ENCODE peak calls at places on chromosome 4, in six cellular contexts. One of them, this sample, is unnamed.

GRCh38 chr4:3747582-3747906 is 18.6 kb upstream of the ADRA2C start:
- DNase-seq in endothelial cell: peak; percentile 67
- DNase-seq in stomach: no peak
- DNase-seq in choroid plexus epithelial cell: peak; percentile 6
- DNase-seq in PC-3: no peak
- DNase-seq in transverse colon: no peak
- DNase-seq in this sample: no peak

GRCh38 chr4:6031831-6032230 is 13.6 kb upstream of the C4orf50 start:
- DNase-seq in stomach: no peak
- DNase-seq in choroid plexus epithelial cell: no peak
- DNase-seq in endothelial cell: no peak
- DNase-seq in PC-3: no peak
- DNase-seq in transverse colon: no peak
- DNase-seq in this sample: no peak

GRCh38 chr4:13654158-13654797 is 26.8 kb upstream of the BOD1L1 start:
- DNase-seq in transverse colon: peak; percentile 82
- DNase-seq in endothelial cell: peak; percentile 89
- DNase-seq in choroid plexus epithelial cell: peak; percentile 83
- DNase-seq in PC-3: peak; percentile 77
- DNase-seq in stomach: peak; percentile 86
- DNase-seq in this sample: peak; percentile 84

GRCh38 chr4:24598025-24598424 is 13.7 kb upstream of the DHX15 start:
- DNase-seq in choroid plexus epithelial cell: no peak
- DNase-seq in transverse colon: peak; percentile 83
- DNase-seq in stomach: peak; percentile 72
- DNase-seq in endothelial cell: no peak
- DNase-seq in PC-3: peak; percentile 95
- DNase-seq in this sample: no peak

GRCh38 chr4:101346312-101346561 is 1.1 kb downstream of the PPP3CA start:
- DNase-seq in stomach: no peak
- DNase-seq in PC-3: no peak
- DNase-seq in choroid plexus epithelial cell: no peak
- DNase-seq in endothelial cell: no peak
- DNase-seq in transverse colon: no peak
- DNase-seq in this sample: no peak

GRCh38 chr4:8103991-8104390 is 54.6 kb downstream of the ABLIM2 start:
- DNase-seq in endothelial cell: no peak
- DNase-seq in transverse colon: no peak
- DNase-seq in stomach: no peak
- DNase-seq in PC-3: no peak
- DNase-seq in choroid plexus epithelial cell: no peak
- DNase-seq in this sample: no peak

GRCh38 chr4:176444741-176445140 is 125.0 kb downstream of the SPCS3 start:
- DNase-seq in transverse colon: no peak
- DNase-seq in endothelial cell: no peak
- DNase-seq in choroid plexus epithelial cell: peak; percentile 77
- DNase-seq in PC-3: peak; percentile 67
- DNase-seq in stomach: no peak
- DNase-seq in this sample: no peak

GRCh38 chr4:15130441-15130840 is 128.2 kb downstream of the CPEB2 start:
- DNase-seq in stomach: no peak
- DNase-seq in choroid plexus epithelial cell: no peak
- DNase-seq in transverse colon: no peak
- DNase-seq in endothelial cell: no peak
- DNase-seq in PC-3: no peak
- DNase-seq in this sample: no peak

GRCh38 chr4:5051210-5051691 is at the start of gene STK32B:
- DNase-seq in choroid plexus epithelial cell: peak; percentile 65
- DNase-seq in PC-3: peak; percentile 65
- DNase-seq in stomach: peak; percentile 68
- DNase-seq in endothelial cell: peak; percentile 46
- DNase-seq in transverse colon: peak; percentile 28
- DNase-seq in this sample: peak; percentile 76

GRCh38 chr4:16261313-16261878 is 35.1 kb upstream of the TAPT1 start:
- DNase-seq in transverse colon: no peak
- DNase-seq in stomach: no peak
- DNase-seq in PC-3: no peak
- DNase-seq in choroid plexus epithelial cell: no peak
- DNase-seq in endothelial cell: no peak
- DNase-seq in this sample: no peak

GRCh38 chr4:28555851-28556250 is 1695.2 kb downstream of the STIM2 start:
- DNase-seq in endothelial cell: no peak
- DNase-seq in PC-3: peak; percentile 47
- DNase-seq in transverse colon: no peak
- DNase-seq in choroid plexus epithelial cell: peak; percentile 13
- DNase-seq in stomach: no peak
- DNase-seq in this sample: no peak

GRCh38 chr4:121736735-121737351 is 28.1 kb downstream of the SMIM43 start:
- DNase-seq in endothelial cell: peak; percentile 48
- DNase-seq in PC-3: peak; percentile 79
- DNase-seq in stomach: no peak
- DNase-seq in transverse colon: no peak
- DNase-seq in choroid plexus epithelial cell: peak; percentile 82
- DNase-seq in this sample: no peak

GRCh38 chr4:52950226-52950625 is 88.1 kb downstream of the RASL11B start:
- DNase-seq in stomach: no peak
- DNase-seq in PC-3: no peak
- DNase-seq in endothelial cell: no peak
- DNase-seq in transverse colon: no peak
- DNase-seq in choroid plexus epithelial cell: no peak
- DNase-seq in this sample: no peak
- TF ChIP-seq CTCF in stomach: no peak
- TF ChIP-seq CTCF in PC-3: no peak
- TF ChIP-seq CTCF in endothelial cell: no peak
- TF ChIP-seq CTCF in transverse colon: no peak
- TF ChIP-seq CTCF in choroid plexus epithelial cell: no peak
- TF ChIP-seq CTCF in this sample: no peak

DNA sequence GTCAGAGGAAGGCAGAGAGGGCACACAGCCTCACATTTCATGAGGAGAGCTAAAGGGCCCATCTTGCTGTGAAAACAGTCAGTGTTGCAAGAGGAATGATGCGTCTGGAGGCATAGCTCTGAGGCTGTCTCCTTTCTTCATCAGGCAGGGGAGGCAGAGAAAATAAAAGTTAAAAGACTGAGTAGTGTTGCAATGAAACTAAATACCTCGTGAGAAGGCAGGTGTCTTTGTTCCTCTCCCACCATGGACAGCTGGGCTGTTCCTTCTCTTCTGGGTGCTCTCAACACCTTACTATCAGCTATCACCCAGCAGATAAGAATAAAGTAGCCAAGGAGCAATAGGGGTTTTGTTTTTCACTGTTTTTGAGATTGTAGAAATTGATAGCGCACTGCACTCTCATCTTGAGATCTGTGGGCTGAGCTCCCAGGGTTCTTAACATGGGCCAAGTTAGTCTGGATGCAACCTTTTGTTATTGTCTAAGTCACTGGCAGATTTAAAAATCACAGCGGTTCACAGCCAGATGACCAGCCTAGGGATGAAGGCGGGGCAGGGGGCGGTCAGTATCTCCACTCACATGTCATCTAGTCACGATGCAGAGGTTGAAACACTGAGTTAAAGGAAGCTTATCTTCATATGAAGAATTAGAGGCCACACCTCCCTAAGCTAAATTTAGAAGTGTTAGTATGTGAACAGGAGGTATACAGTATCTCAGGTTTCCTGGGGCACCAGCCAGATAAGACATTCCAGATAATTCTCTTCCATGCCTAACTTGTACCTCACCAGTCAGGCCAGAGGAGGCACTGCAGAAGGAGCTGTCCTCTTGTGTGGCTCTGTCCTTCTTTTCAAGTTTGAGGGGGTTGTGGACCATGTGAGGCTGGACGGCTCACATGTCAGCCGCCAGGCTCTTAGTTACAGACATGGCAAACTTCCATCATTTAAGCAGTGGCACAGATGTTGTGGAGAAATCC is 36.9 kb downstream of the PARM1 start:
- DNase-seq in PC-3: no peak
- DNase-seq in choroid plexus epithelial cell: no peak
- DNase-seq in stomach: peak; percentile 45
- DNase-seq in endothelial cell: no peak
- DNase-seq in transverse colon: no peak
- DNase-seq in this sample: no peak
- TF ChIP-seq CTCF in PC-3: no peak
- TF ChIP-seq CTCF in choroid plexus epithelial cell: no peak
- TF ChIP-seq CTCF in stomach: no peak
- TF ChIP-seq CTCF in endothelial cell: no peak
- TF ChIP-seq CTCF in transverse colon: no peak
- TF ChIP-seq CTCF in this sample: peak; percentile 34

GRCh38 chr4:59655996-59656395 is 1544.1 kb upstream of the ADGRL3 start:
- DNase-seq in stomach: no peak
- DNase-seq in PC-3: peak; percentile 64
- DNase-seq in choroid plexus epithelial cell: no peak
- DNase-seq in transverse colon: no peak
- DNase-seq in endothelial cell: no peak
- DNase-seq in this sample: no peak
- TF ChIP-seq CTCF in stomach: no peak
- TF ChIP-seq CTCF in PC-3: no peak
- TF ChIP-seq CTCF in choroid plexus epithelial cell: no peak
- TF ChIP-seq CTCF in transverse colon: no peak
- TF ChIP-seq CTCF in endothelial cell: no peak
- TF ChIP-seq CTCF in this sample: no peak

GRCh38 chr4:93199492-93199891 is 629.1 kb upstream of the ATOH1 start:
- DNase-seq in choroid plexus epithelial cell: peak; percentile 75
- DNase-seq in stomach: no peak
- DNase-seq in endothelial cell: peak; percentile 16
- DNase-seq in PC-3: peak; percentile 61
- DNase-seq in transverse colon: no peak
- DNase-seq in this sample: no peak
- TF ChIP-seq CTCF in choroid plexus epithelial cell: peak; percentile 74
- TF ChIP-seq CTCF in stomach: no peak
- TF ChIP-seq CTCF in endothelial cell: peak; percentile 41
- TF ChIP-seq CTCF in PC-3: peak; percentile 62
- TF ChIP-seq CTCF in transverse colon: peak; percentile 24
- TF ChIP-seq CTCF in this sample: peak; percentile 78

GRCh38 chr4:170675568-170676262 is 586.0 kb upstream of the AADAT start:
- DNase-seq in stomach: no peak
- DNase-seq in PC-3: peak; percentile 7
- DNase-seq in endothelial cell: no peak
- DNase-seq in transverse colon: no peak
- DNase-seq in choroid plexus epithelial cell: peak; percentile 45
- DNase-seq in this sample: no peak
- TF ChIP-seq CTCF in stomach: no peak
- TF ChIP-seq CTCF in PC-3: no peak
- TF ChIP-seq CTCF in endothelial cell: no peak
- TF ChIP-seq CTCF in transverse colon: no peak
- TF ChIP-seq CTCF in choroid plexus epithelial cell: no peak
- TF ChIP-seq CTCF in this sample: no peak

DNA sequence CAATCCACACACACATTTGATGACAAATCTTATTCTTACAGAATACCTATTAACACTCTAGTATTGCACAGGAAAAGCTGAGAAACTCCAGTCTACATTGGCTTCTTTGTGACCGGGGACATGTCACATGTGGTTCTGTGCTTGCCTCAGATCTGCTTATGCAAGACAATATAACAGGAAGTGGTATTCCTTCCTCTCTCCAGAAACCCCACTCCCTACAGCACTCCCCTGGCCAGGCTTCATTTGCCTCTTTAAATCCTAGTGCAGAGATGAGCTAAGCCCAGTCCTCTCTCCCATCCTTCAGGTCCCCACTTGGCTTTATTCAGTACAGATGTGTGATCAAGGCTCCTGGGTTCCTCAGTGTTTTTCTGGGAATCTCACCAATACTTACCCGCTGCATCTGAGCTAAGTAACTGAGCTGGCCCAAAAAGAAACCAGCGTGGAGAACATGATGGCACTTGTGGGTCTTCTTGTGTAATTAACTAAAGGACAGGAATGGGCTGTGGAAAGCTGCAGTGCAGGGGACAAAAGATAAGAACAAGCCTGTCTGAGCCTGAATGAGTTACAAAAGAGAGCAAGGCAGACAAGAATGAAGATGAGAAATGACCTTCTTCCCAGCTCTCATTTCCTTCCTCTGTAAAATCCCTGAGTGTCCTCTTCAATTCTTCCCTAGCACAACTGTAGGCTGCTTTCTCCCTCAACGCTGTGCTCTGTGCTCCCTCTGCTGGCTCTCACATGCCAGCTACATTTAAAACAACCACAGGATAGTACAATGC is 105.6 kb downstream of the HNRNPD start:
- DNase-seq in stomach: peak; percentile 37
- DNase-seq in choroid plexus epithelial cell: peak; percentile 77
- DNase-seq in endothelial cell: peak; percentile 40
- DNase-seq in PC-3: peak; percentile 59
- DNase-seq in transverse colon: peak; percentile 49
- DNase-seq in this sample: no peak
- TF ChIP-seq CTCF in stomach: no peak
- TF ChIP-seq CTCF in choroid plexus epithelial cell: peak; percentile 95
- TF ChIP-seq CTCF in endothelial cell: peak; percentile 45
- TF ChIP-seq CTCF in PC-3: peak; percentile 81
- TF ChIP-seq CTCF in transverse colon: peak; percentile 62
- TF ChIP-seq CTCF in this sample: peak; percentile 89

GRCh38 chr4:877502-877901 is 51.6 kb upstream of the CPLX1 start:
- DNase-seq in choroid plexus epithelial cell: no peak
- DNase-seq in endothelial cell: no peak
- DNase-seq in PC-3: no peak
- DNase-seq in transverse colon: no peak
- DNase-seq in stomach: no peak
- DNase-seq in this sample: no peak

GRCh38 chr4:878796-879729 is 53.1 kb downstream of the GAK start:
- DNase-seq in stomach: no peak
- DNase-seq in PC-3: no peak
- DNase-seq in choroid plexus epithelial cell: no peak
- DNase-seq in endothelial cell: no peak
- DNase-seq in transverse colon: no peak
- DNase-seq in this sample: no peak

GRCh38 chr4:875818-876423 is 50.0 kb upstream of the CPLX1 start:
- DNase-seq in endothelial cell: no peak
- DNase-seq in choroid plexus epithelial cell: no peak
- DNase-seq in transverse colon: no peak
- DNase-seq in PC-3: no peak
- DNase-seq in stomach: no peak
- DNase-seq in this sample: no peak

GRCh38 chr4:874971-875817 is 49.3 kb upstream of the CPLX1 start:
- DNase-seq in transverse colon: no peak
- DNase-seq in stomach: no peak
- DNase-seq in PC-3: no peak
- DNase-seq in endothelial cell: no peak
- DNase-seq in choroid plexus epithelial cell: no peak
- DNase-seq in this sample: no peak

GRCh38 chr4:876780-877179 is 50.9 kb upstream of the CPLX1 start:
- DNase-seq in PC-3: no peak
- DNase-seq in transverse colon: no peak
- DNase-seq in choroid plexus epithelial cell: no peak
- DNase-seq in stomach: no peak
- DNase-seq in endothelial cell: peak; percentile 36
- DNase-seq in this sample: no peak
- TF ChIP-seq CTCF in PC-3: peak; percentile 30
- TF ChIP-seq CTCF in transverse colon: no peak
- TF ChIP-seq CTCF in choroid plexus epithelial cell: peak; percentile 42
- TF ChIP-seq CTCF in stomach: no peak
- TF ChIP-seq CTCF in endothelial cell: peak; percentile 54
- TF ChIP-seq CTCF in this sample: peak; percentile 52

This sample was measured in type B pancreatic cell.